ENCODE peak calls at places on chromosomes 6 and 20, in four cellular contexts. A is GM12878, Z is H1, Y is K562. D is an unnamed sample.

GRCh38 chr6:50689210-50689609 is 24.1 kb upstream of the TFAP2D start:
- DNase-seq in Y (no peak), A (no peak), Z (no peak), D (no peak)

GRCh38 chr6:29035951-29036350 is 9.0 kb downstream of the OR2W1 start:
- DNase-seq in Z (no peak), A (no peak), Y (no peak), D (no peak)

GRCh38 chr6:150492507-150492906 is 107.2 kb upstream of the PLEKHG1 start:
- DNase-seq in A (no peak), Z (no peak), Y (peak), D (no peak)

GRCh38 chr20:33993800-33994623 is at the start of gene RALY:
- DNase-seq in Z (peak), Y (peak), A (no peak), D (peak)

GRCh38 chr6:22349051-22349450 is 52.2 kb upstream of the PRL start:
- DNase-seq in Z (no peak), Y (no peak), A (no peak), D (no peak)

GRCh38 chr6:10618409-10618808 is 76.0 kb downstream of the C6orf52 start:
- DNase-seq in A (no peak), Z (no peak), Y (no peak), D (no peak)

GRCh38 chr20:49768204-49769124 is 44.2 kb upstream of the SLC9A8 start:
- DNase-seq in Y (no peak), Z (peak), A (peak), D (peak)

GRCh38 chr6:163409712-163410111 is 4.8 kb upstream of the QKI start:
- DNase-seq in Z (no peak), Y (no peak), A (no peak), D (peak)

GRCh38 chr6:41901882-41902519 is 6.8 kb upstream of the USP49 start:
- DNase-seq in Y (peak), Z (peak), A (no peak), D (no peak)

GRCh38 chr6:40912158-40912946 is 126.7 kb downstream of the UNC5CL start:
- DNase-seq in A (peak), Y (peak), Z (no peak), D (peak)

GRCh38 chr6:70685494-70686180 is 18.0 kb downstream of the SMAP1 start:
- DNase-seq in Y (no peak), Z (no peak), A (no peak), D (no peak)

DNA sequence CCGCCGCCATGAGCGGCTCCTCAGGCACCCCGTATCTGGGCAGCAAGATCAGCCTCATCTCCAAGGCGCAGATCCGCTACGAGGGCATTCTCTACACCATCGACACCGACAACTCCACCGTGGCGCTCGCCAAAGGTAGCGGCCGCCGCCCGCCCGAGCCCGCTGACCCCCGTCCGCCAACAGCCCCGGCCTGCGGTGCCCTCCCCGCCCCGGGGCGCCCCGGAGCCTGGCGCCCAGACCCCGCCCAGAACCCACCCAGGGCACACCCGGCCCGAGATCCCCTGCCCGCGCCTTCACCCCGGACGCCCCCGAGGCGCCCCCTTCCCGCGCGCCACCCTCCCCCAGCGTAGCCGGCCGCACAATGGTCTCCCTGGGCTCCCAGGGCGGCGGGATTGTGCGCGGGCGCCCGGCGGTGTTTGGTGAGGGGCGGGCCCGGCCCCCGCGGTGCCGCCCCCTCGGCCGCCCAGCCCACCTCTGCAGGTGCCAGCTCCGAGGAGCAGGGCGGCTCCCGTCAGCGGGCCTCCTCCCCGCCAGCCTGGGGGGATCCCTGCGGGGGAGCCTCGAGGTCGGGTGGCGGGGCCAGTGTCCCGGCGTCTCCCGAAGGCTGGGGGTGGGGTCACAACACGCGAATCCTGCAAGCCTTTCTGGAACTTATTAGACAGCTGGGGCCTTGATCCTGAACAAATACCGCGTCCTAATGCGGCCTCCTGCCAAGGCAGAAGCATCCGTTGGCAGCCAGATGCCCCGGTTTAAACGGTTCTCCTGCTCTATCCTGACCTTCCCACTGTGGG is 579 bp downstream of the LSM14B start:
- DNase-seq in Y (peak), A (no peak), Z (no peak), D (no peak)
- TF ChIP-seq SP1 in Y (no peak), A (no peak), Z (no peak), D (no peak)

GRCh38 chr6:169409742-169410312 is 156.2 kb upstream of the THBS2 start:
- DNase-seq in Y (no peak), Z (no peak), A (no peak), D (no peak)
- TF ChIP-seq HDAC2 in Y (no peak), Z (no peak), A (no peak), D (no peak)

GRCh38 chr6:82953871-82954270 is 111.8 kb downstream of the UBE3D start:
- DNase-seq in Y (no peak), A (no peak), Z (no peak), D (no peak)

GRCh38 chr6:82954937-82955577 is 110.6 kb downstream of the UBE3D start:
- DNase-seq in Z (no peak), A (no peak), Y (no peak), D (no peak)

GRCh38 chr6:82951935-82952334 is 113.7 kb downstream of the UBE3D start:
- DNase-seq in Y (no peak), A (no peak), Z (no peak), D (no peak)

GRCh38 chr6:82954351-82954750 is 111.3 kb downstream of the UBE3D start:
- DNase-seq in A (no peak), Y (no peak), Z (no peak), D (no peak)

GRCh38 chr6:82951389-82951788 is 114.3 kb downstream of the UBE3D start:
- DNase-seq in Z (no peak), Y (no peak), A (no peak), D (no peak)
- TF ChIP-seq SP1 in Z (no peak), Y (no peak), A (no peak), D (no peak)

GRCh38 chr20:46701057-46701456 is 8.4 kb upstream of the SLC2A10 start:
- DNase-seq in A (no peak), Z (no peak), Y (no peak), D (no peak)
- TF ChIP-seq HDAC2 in A (no peak), Z (no peak), Y (no peak), D (no peak)

DNA sequence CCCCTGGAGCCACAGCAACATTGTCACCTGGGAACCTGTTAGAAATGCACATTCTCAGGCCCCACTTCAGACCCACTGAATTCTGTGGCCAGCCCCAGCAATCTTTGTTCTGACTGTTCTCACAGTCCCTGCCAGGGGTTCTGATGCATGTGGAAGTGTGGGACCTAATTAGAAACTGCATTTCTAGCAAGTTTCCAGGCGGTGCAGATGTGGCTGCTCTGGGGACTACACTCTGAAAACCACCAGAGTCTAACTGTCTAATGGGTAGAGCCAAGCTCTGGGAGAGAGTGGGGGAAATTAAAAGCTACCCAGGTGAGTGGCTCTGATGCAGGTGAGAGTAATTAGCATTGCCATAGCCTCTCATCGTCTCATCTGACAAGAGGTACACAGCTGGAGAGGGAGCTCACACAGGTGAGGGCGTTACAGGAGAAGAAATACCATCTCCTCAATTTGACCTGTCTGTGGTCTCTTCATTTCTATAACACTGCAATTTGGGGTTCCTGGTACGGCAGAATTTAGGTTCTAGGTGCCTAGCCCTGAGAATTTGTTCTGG is 66.0 kb downstream of the SNX5 start:
- DNase-seq in A (no peak), Y (no peak), Z (no peak), D (no peak)
- TF ChIP-seq SP1 in A (no peak), Y (no peak), Z (no peak), D (no peak)

GRCh38 chr20:46974669-46975434 is 80.2 kb downstream of the EYA2 start:
- DNase-seq in A (no peak), Z (no peak), Y (no peak), D (no peak)
- TF ChIP-seq HDAC2 in A (no peak), Z (no peak), Y (no peak), D (no peak)

GRCh38 chr6:44235891-44236516 is 10.9 kb upstream of the HSP90AB1 start:
- DNase-seq in Y (no peak), Z (peak), A (no peak), D (peak)

GRCh38 chr6:44235269-44235668 is 11.6 kb upstream of the HSP90AB1 start:
- DNase-seq in Y (no peak), Z (no peak), A (no peak), D (no peak)

GRCh38 chr6:44233560-44234100 is 10.2 kb downstream of the SLC29A1 start:
- DNase-seq in Y (no peak), Z (no peak), A (no peak), D (no peak)

GRCh38 chr6:44232676-44233559 is 9.5 kb downstream of the SLC29A1 start:
- DNase-seq in Z (no peak), Y (no peak), A (no peak), D (no peak)

GRCh38 chr6:44234101-44235090 is 11.0 kb downstream of the SLC29A1 start:
- DNase-seq in Z (peak), Y (peak), A (no peak), D (peak)
- TF ChIP-seq SP1 in Z (no peak), Y (no peak), A (no peak), D (no peak)

DNA sequence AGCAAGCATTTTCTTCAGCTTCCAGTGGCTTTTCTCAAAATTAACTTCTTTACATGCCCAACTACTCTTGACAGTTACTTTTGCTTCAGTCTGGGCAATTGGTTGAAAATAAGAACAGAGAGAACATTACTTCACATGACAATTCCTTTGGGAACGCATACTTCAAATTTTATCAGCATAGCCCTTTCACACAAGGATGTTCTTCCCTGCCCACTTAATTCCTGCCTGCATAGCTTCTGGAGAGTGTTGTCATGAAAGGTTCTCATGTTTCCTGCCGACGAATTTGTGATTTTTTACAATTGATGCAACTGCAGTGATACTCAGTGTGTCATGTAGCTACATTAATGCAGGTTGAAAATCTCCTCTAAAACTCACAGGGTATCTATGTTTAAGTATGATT is 22.0 kb upstream of the SNRNP48 start:
- DNase-seq in Y (no peak), Z (no peak), A (no peak), D (no peak)
- TF ChIP-seq HDAC2 in Y (no peak), Z (no peak), A (no peak), D (no peak)

DNA sequence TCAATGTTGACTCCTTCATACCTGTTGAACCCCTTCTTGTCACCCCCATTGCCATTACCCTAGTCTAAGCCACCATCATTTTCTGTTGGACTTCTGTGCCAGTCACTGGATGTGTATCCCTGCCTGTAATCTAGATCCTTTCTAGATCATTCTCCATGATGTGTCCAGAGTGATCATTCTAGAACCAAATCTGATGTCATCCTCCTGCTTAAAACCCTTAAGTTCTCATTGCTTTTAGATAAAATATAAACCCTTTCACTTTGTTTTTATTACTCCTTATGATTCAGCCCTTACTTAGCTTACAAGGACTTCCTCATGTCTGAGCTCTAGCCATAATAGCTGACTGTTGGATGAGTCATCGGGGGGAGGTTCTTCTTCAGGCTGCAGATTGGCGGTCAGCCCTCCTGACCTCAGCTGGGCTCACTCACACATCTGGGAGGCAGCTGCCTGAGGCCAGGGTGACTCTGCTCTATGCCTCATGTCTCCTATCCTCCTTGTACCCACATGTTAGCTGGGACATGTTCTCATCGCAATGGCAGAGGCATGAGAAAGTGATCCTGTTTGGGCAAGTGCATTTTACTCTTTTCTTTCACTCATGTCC is 287.6 kb downstream of the ESR1 start:
- DNase-seq in Y (peak), Z (no peak), A (no peak), D (peak)
- TF ChIP-seq SP1 in Y (no peak), Z (no peak), A (no peak), D (no peak)

DNA sequence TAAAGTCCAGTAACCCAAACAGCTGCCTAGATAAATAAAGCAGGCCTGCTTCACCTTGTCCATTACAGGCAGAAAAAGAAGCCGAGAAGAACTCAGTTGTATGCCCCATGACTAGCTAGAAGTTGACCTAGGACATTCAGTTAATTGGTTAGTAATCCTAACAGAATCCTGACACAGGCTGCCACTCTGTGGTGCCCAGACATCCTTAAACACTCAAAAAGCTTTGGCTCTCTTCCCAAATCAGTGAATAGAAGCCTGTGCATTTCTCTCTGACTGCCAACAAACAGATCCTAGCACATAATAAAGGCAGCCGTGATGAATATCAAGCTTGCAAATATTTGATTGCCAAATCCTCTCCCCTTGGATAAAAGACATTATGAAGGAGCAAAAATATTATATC is 519.1 kb upstream of the EYS start:
- DNase-seq in Y (no peak), Z (no peak), A (no peak), D (no peak)
- TF ChIP-seq HDAC2 in Y (no peak), Z (no peak), A (no peak), D (no peak)